ENCODE peak calls at places on chromosomes 16 and 17, in six cellular contexts. X, W, U, Y, K and G are unnamed samples.

GRCh38 chr16:57301126-57301817 is 16.8 kb upstream of the PLLP start:
- DNase-seq in X (peak), W (no peak), U (no peak), Y (no peak), K (no peak), G (no peak)

GRCh38 chr17:45895304-45895968 is 1.1 kb downstream of the MAPT start:
- DNase-seq in X (no peak), W (no peak), U (peak), Y (peak), K (peak), G (no peak)

GRCh38 chr17:76268015-76268749 is 3.0 kb downstream of the UBALD2 start:
- DNase-seq in X (peak), W (no peak), U (peak), Y (peak), K (peak), G (peak)

GRCh38 chr17:59838196-59838911 is 54.4 kb downstream of the TUBD1 start:
- DNase-seq in X (no peak), W (no peak), U (peak), Y (no peak), K (peak), G (no peak)

GRCh38 chr16:22653876-22654275 is 143.2 kb downstream of the NPIPB5 start:
- DNase-seq in X (no peak), W (no peak), U (no peak), Y (no peak), K (no peak), G (no peak)

GRCh38 chr17:1949754-1950153 is 75.4 kb downstream of the RTN4RL1 start:
- DNase-seq in X (no peak), W (no peak), U (no peak), Y (no peak), K (no peak), G (no peak)

GRCh38 chr16:14244344-14245010 is 173.4 kb downstream of the MRTFB start:
- DNase-seq in X (no peak), W (no peak), U (peak), Y (no peak), K (peak), G (no peak)

GRCh38 chr17:80971704-80972304 is 19.8 kb upstream of the CHMP6 start:
- DNase-seq in X (no peak), W (peak), U (no peak), Y (no peak), K (no peak), G (no peak)

GRCh38 chr16:78842950-78843349 is 743.5 kb downstream of the WWOX start:
- DNase-seq in X (no peak), W (no peak), U (no peak), Y (no peak), K (no peak), G (no peak)

GRCh38 chr17:47934856-47935255 is 6.5 kb upstream of the PNPO start:
- DNase-seq in X (no peak), W (peak), U (no peak), Y (no peak), K (no peak), G (no peak)

GRCh38 chr16:30375830-30376229 is 1.2 kb downstream of the MYL11 start:
- DNase-seq in X (peak), W (peak), U (no peak), Y (no peak), K (no peak), G (no peak)

GRCh38 chr17:78745407-78746088 is 36.5 kb downstream of the CYTH1 start:
- DNase-seq in X (no peak), W (no peak), U (peak), Y (no peak), K (peak), G (no peak)

GRCh38 chr16:29710227-29711219 is 31.5 kb downstream of the QPRT start:
- DNase-seq in X (no peak), W (peak), U (peak), Y (no peak), K (peak), G (no peak)

GRCh38 chr17:40564883-40565744 is at the start of gene CCR7:
- DNase-seq in X (no peak), W (no peak), U (peak), Y (no peak), K (no peak), G (no peak)

GRCh38 chr17:81340606-81341346 is 45.7 kb upstream of the SLC38A10 start:
- DNase-seq in X (peak), W (peak), U (no peak), Y (no peak), K (peak), G (peak)

GRCh38 chr16:85569615-85570212 is 43.4 kb upstream of the GSE1 start:
- DNase-seq in X (no peak), W (peak), U (peak), Y (no peak), K (peak), G (no peak)

GRCh38 chr17:79838541-79839274 is 532 bp downstream of the CBX4 start:
- DNase-seq in X (peak), W (peak), U (peak), Y (peak), K (peak), G (peak)

GRCh38 chr17:4587803-4588202 is 3.5 kb downstream of the SMTNL2 start:
- DNase-seq in X (no peak), W (no peak), U (no peak), Y (peak), K (no peak), G (peak)